ENCODE peak calls at places on chromosome 13, in five cellular contexts. A is ascending aorta, C is MCF 10A, P is HT-29, N is cortex of kidney. V is an unnamed sample.

GRCh38 chr13:35165205-35165604 is 223.1 kb downstream of the NBEA start:
- DNase-seq in A (no peak), C (no peak), P (no peak), N (no peak), V (no peak)

GRCh38 chr13:40187836-40188591 is 478.4 kb downstream of the FOXO1 start:
- DNase-seq in A (no peak), C (no peak), P (no peak), N (no peak), V (no peak)

GRCh38 chr13:39321578-39321977 is 281.4 kb downstream of the LHFPL6 start:
- DNase-seq in A (no peak), C (peak), P (no peak), N (no peak), V (no peak)

GRCh38 chr13:60397693-60398437 is 845 bp downstream of the TDRD3 start:
- DNase-seq in A (no peak), C (peak), P (peak), N (no peak), V (peak)

GRCh38 chr13:50788551-50788950 is 54.9 kb downstream of the DLEU7 start:
- DNase-seq in A (no peak), C (no peak), P (no peak), N (no peak), V (no peak)

GRCh38 chr13:33931397-33931987 is 113.5 kb downstream of the RFC3 start:
- DNase-seq in A (no peak), C (peak), P (peak), N (no peak), V (peak)

GRCh38 chr13:69553976-69554375 is 553.6 kb upstream of the ATXN8OS start:
- DNase-seq in A (no peak), C (no peak), P (no peak), N (no peak), V (no peak)

GRCh38 chr13:76489299-76489698 is 396.9 kb downstream of the KCTD12 start:
- DNase-seq in A (no peak), C (no peak), P (no peak), N (no peak), V (peak)

GRCh38 chr13:73849292-73849691 is 284.9 kb downstream of the KLF12 start:
- DNase-seq in A (no peak), C (peak), P (peak), N (no peak), V (peak)

GRCh38 chr13:59475911-59476310 is 687.8 kb downstream of the DIAPH3 start:
- DNase-seq in A (no peak), C (no peak), P (no peak), N (no peak), V (no peak)

GRCh38 chr13:86960876-86961275 is 710.3 kb upstream of the SLITRK5 start:
- DNase-seq in A (no peak), C (no peak), P (no peak), N (no peak), V (no peak)

GRCh38 chr13:48233886-48234488 is 981 bp downstream of the ITM2B start:
- DNase-seq in A (no peak), C (peak), P (peak), N (no peak), V (peak)

GRCh38 chr13:98930014-98930625 is 47.7 kb downstream of the DOCK9 start:
- DNase-seq in A (no peak), C (no peak), P (no peak), N (no peak), V (no peak)

GRCh38 chr13:85806553-85807175 is 7.4 kb upstream of the SLITRK6 start:
- DNase-seq in A (no peak), C (peak), P (peak), N (no peak), V (peak)

GRCh38 chr13:62908321-62908720 is 1492.7 kb upstream of the PCDH20 start:
- DNase-seq in A (no peak), C (no peak), P (no peak), N (no peak), V (no peak)

GRCh38 chr13:20492036-20492435 is 33.6 kb downstream of the CRYL1 start:
- DNase-seq in A (no peak), C (no peak), P (no peak), N (no peak), V (no peak)

GRCh38 chr13:110888390-110888789 is 26.5 kb downstream of the ANKRD10 start:
- DNase-seq in A (no peak), C (no peak), P (no peak), N (no peak), V (no peak)

V was measured in foreskin melanocyte.